ENCODE peak calls at places on chromosomes 1 and 21, in six cellular contexts. One of them, this sample, is unnamed.

GRCh38 chr1:6221210-6221784 is 14.5 kb downstream of the ICMT start:
- DNase-seq in tibial artery: no peak
- DNase-seq in T-helper 2 cell: no peak
- DNase-seq in fibroblast of mammary gland: no peak
- DNase-seq in GM12891: no peak
- DNase-seq in stimulated activated CD8-positive, alpha-beta memory T cell treated with anti-CD3 and anti-CD28 coated beads, Interleukin-7, amount 100 ng/mL, for 1 hour: no peak
- DNase-seq in this sample: no peak

GRCh38 chr1:94025383-94026340 is 95.3 kb downstream of the ABCA4 start:
- DNase-seq in tibial artery: no peak
- DNase-seq in T-helper 2 cell: no peak
- DNase-seq in fibroblast of mammary gland: peak; percentile 78
- DNase-seq in GM12891: no peak
- DNase-seq in stimulated activated CD8-positive, alpha-beta memory T cell treated with anti-CD3 and anti-CD28 coated beads, Interleukin-7, amount 100 ng/mL, for 1 hour: no peak
- DNase-seq in this sample: no peak

GRCh38 chr1:186738896-186739295 is 58.7 kb upstream of the PTGS2 start:
- DNase-seq in tibial artery: no peak
- DNase-seq in T-helper 2 cell: no peak
- DNase-seq in fibroblast of mammary gland: no peak
- DNase-seq in GM12891: no peak
- DNase-seq in stimulated activated CD8-positive, alpha-beta memory T cell treated with anti-CD3 and anti-CD28 coated beads, Interleukin-7, amount 100 ng/mL, for 1 hour: no peak
- DNase-seq in this sample: no peak

GRCh38 chr1:234601217-234602017 is 8.6 kb downstream of the IRF2BP2 start:
- DNase-seq in tibial artery: no peak
- DNase-seq in T-helper 2 cell: peak; percentile 32
- DNase-seq in fibroblast of mammary gland: peak; percentile 77
- DNase-seq in GM12891: no peak
- DNase-seq in stimulated activated CD8-positive, alpha-beta memory T cell treated with anti-CD3 and anti-CD28 coated beads, Interleukin-7, amount 100 ng/mL, for 1 hour: no peak
- DNase-seq in this sample: peak; percentile 10

GRCh38 chr1:218847966-218848365 is 325.7 kb upstream of the LYPLAL1 start:
- DNase-seq in tibial artery: no peak
- DNase-seq in T-helper 2 cell: no peak
- DNase-seq in fibroblast of mammary gland: peak; percentile 16
- DNase-seq in GM12891: no peak
- DNase-seq in stimulated activated CD8-positive, alpha-beta memory T cell treated with anti-CD3 and anti-CD28 coated beads, Interleukin-7, amount 100 ng/mL, for 1 hour: no peak
- DNase-seq in this sample: no peak

GRCh38 chr1:40122865-40123264 is 25.8 kb upstream of the PPT1 start:
- DNase-seq in tibial artery: no peak
- DNase-seq in T-helper 2 cell: no peak
- DNase-seq in fibroblast of mammary gland: no peak
- DNase-seq in GM12891: no peak
- DNase-seq in stimulated activated CD8-positive, alpha-beta memory T cell treated with anti-CD3 and anti-CD28 coated beads, Interleukin-7, amount 100 ng/mL, for 1 hour: no peak
- DNase-seq in this sample: no peak

GRCh38 chr1:112092656-112093371 is 103.3 kb upstream of the KCND3 start:
- DNase-seq in tibial artery: no peak
- DNase-seq in T-helper 2 cell: no peak
- DNase-seq in fibroblast of mammary gland: no peak
- DNase-seq in GM12891: no peak
- DNase-seq in stimulated activated CD8-positive, alpha-beta memory T cell treated with anti-CD3 and anti-CD28 coated beads, Interleukin-7, amount 100 ng/mL, for 1 hour: no peak
- DNase-seq in this sample: no peak

GRCh38 chr1:245869847-245870246 is 637.2 kb downstream of the SMYD3 start:
- DNase-seq in tibial artery: no peak
- DNase-seq in T-helper 2 cell: no peak
- DNase-seq in fibroblast of mammary gland: no peak
- DNase-seq in GM12891: no peak
- DNase-seq in stimulated activated CD8-positive, alpha-beta memory T cell treated with anti-CD3 and anti-CD28 coated beads, Interleukin-7, amount 100 ng/mL, for 1 hour: no peak
- DNase-seq in this sample: no peak

GRCh38 chr1:91234181-91234580 is 170.5 kb downstream of the HFM1 start:
- DNase-seq in tibial artery: no peak
- DNase-seq in T-helper 2 cell: no peak
- DNase-seq in fibroblast of mammary gland: no peak
- DNase-seq in GM12891: no peak
- DNase-seq in stimulated activated CD8-positive, alpha-beta memory T cell treated with anti-CD3 and anti-CD28 coated beads, Interleukin-7, amount 100 ng/mL, for 1 hour: no peak
- DNase-seq in this sample: no peak

GRCh38 chr1:212514056-212514614 is 81.4 kb downstream of the NENF start:
- DNase-seq in tibial artery: peak; percentile 72
- DNase-seq in T-helper 2 cell: no peak
- DNase-seq in fibroblast of mammary gland: peak; percentile 16
- DNase-seq in GM12891: no peak
- DNase-seq in stimulated activated CD8-positive, alpha-beta memory T cell treated with anti-CD3 and anti-CD28 coated beads, Interleukin-7, amount 100 ng/mL, for 1 hour: no peak
- DNase-seq in this sample: no peak

GRCh38 chr21:16773206-16773605 is 739.6 kb upstream of the CXADR start:
- DNase-seq in tibial artery: no peak
- DNase-seq in T-helper 2 cell: no peak
- DNase-seq in fibroblast of mammary gland: no peak
- DNase-seq in GM12891: no peak
- DNase-seq in stimulated activated CD8-positive, alpha-beta memory T cell treated with anti-CD3 and anti-CD28 coated beads, Interleukin-7, amount 100 ng/mL, for 1 hour: no peak
- DNase-seq in this sample: no peak

GRCh38 chr1:2830761-2831425 is 29.4 kb upstream of the TTC34 start:
- DNase-seq in tibial artery: no peak
- DNase-seq in T-helper 2 cell: no peak
- DNase-seq in fibroblast of mammary gland: no peak
- DNase-seq in GM12891: no peak
- DNase-seq in stimulated activated CD8-positive, alpha-beta memory T cell treated with anti-CD3 and anti-CD28 coated beads, Interleukin-7, amount 100 ng/mL, for 1 hour: no peak
- DNase-seq in this sample: no peak

GRCh38 chr1:201359031-201359872 is 18.2 kb downstream of the TNNT2 start:
- DNase-seq in tibial artery: no peak
- DNase-seq in T-helper 2 cell: no peak
- DNase-seq in fibroblast of mammary gland: no peak
- DNase-seq in GM12891: no peak
- DNase-seq in stimulated activated CD8-positive, alpha-beta memory T cell treated with anti-CD3 and anti-CD28 coated beads, Interleukin-7, amount 100 ng/mL, for 1 hour: no peak
- DNase-seq in this sample: no peak

GRCh38 chr1:12488666-12489354 is 129.2 kb downstream of the DHRS3 start:
- DNase-seq in tibial artery: no peak
- DNase-seq in T-helper 2 cell: no peak
- DNase-seq in fibroblast of mammary gland: no peak
- DNase-seq in GM12891: no peak
- DNase-seq in stimulated activated CD8-positive, alpha-beta memory T cell treated with anti-CD3 and anti-CD28 coated beads, Interleukin-7, amount 100 ng/mL, for 1 hour: no peak
- DNase-seq in this sample: no peak

GRCh38 chr1:112744019-112744578 is 29.0 kb upstream of the PPM1J start:
- DNase-seq in tibial artery: no peak
- DNase-seq in T-helper 2 cell: no peak
- DNase-seq in fibroblast of mammary gland: peak; percentile 56
- DNase-seq in GM12891: no peak
- DNase-seq in stimulated activated CD8-positive, alpha-beta memory T cell treated with anti-CD3 and anti-CD28 coated beads, Interleukin-7, amount 100 ng/mL, for 1 hour: no peak
- DNase-seq in this sample: no peak

GRCh38 chr1:149848340-149848771 is 51.0 kb upstream of the BOLA1 start:
- DNase-seq in tibial artery: no peak
- DNase-seq in T-helper 2 cell: no peak
- DNase-seq in fibroblast of mammary gland: peak; percentile 3
- DNase-seq in GM12891: no peak
- DNase-seq in stimulated activated CD8-positive, alpha-beta memory T cell treated with anti-CD3 and anti-CD28 coated beads, Interleukin-7, amount 100 ng/mL, for 1 hour: no peak
- DNase-seq in this sample: no peak

GRCh38 chr1:231016966-231017365 is 23.1 kb downstream of the FAM89A start:
- DNase-seq in tibial artery: no peak
- DNase-seq in T-helper 2 cell: no peak
- DNase-seq in fibroblast of mammary gland: no peak
- DNase-seq in GM12891: no peak
- DNase-seq in stimulated activated CD8-positive, alpha-beta memory T cell treated with anti-CD3 and anti-CD28 coated beads, Interleukin-7, amount 100 ng/mL, for 1 hour: no peak
- DNase-seq in this sample: no peak

GRCh38 chr1:2255420-2256369 is 27.6 kb downstream of the SKI start:
- DNase-seq in tibial artery: no peak
- DNase-seq in T-helper 2 cell: peak; percentile 77
- DNase-seq in fibroblast of mammary gland: peak; percentile 84
- DNase-seq in GM12891: no peak
- DNase-seq in stimulated activated CD8-positive, alpha-beta memory T cell treated with anti-CD3 and anti-CD28 coated beads, Interleukin-7, amount 100 ng/mL, for 1 hour: peak; percentile 56
- DNase-seq in this sample: peak; percentile 89

GRCh38 chr1:21814241-21814918 is 2.3 kb downstream of the LDLRAD2 start:
- DNase-seq in tibial artery: no peak
- DNase-seq in T-helper 2 cell: no peak
- DNase-seq in fibroblast of mammary gland: no peak
- DNase-seq in GM12891: peak; percentile 85
- DNase-seq in stimulated activated CD8-positive, alpha-beta memory T cell treated with anti-CD3 and anti-CD28 coated beads, Interleukin-7, amount 100 ng/mL, for 1 hour: no peak
- DNase-seq in this sample: no peak

GRCh38 chr1:94385354-94385947 is 32.7 kb upstream of the ABCD3 start:
- DNase-seq in tibial artery: no peak
- DNase-seq in T-helper 2 cell: no peak
- DNase-seq in fibroblast of mammary gland: no peak
- DNase-seq in GM12891: no peak
- DNase-seq in stimulated activated CD8-positive, alpha-beta memory T cell treated with anti-CD3 and anti-CD28 coated beads, Interleukin-7, amount 100 ng/mL, for 1 hour: no peak
- DNase-seq in this sample: no peak

GRCh38 chr1:228216371-228217320 is 8.8 kb downstream of the OBSCN start:
- DNase-seq in tibial artery: peak; percentile 60
- DNase-seq in T-helper 2 cell: no peak
- DNase-seq in fibroblast of mammary gland: no peak
- DNase-seq in GM12891: no peak
- DNase-seq in stimulated activated CD8-positive, alpha-beta memory T cell treated with anti-CD3 and anti-CD28 coated beads, Interleukin-7, amount 100 ng/mL, for 1 hour: no peak
- DNase-seq in this sample: no peak

GRCh38 chr1:19710825-19711611 is 46.3 kb downstream of the HTR6 start:
- DNase-seq in tibial artery: no peak
- DNase-seq in T-helper 2 cell: no peak
- DNase-seq in fibroblast of mammary gland: no peak
- DNase-seq in GM12891: no peak
- DNase-seq in stimulated activated CD8-positive, alpha-beta memory T cell treated with anti-CD3 and anti-CD28 coated beads, Interleukin-7, amount 100 ng/mL, for 1 hour: no peak
- DNase-seq in this sample: no peak

GRCh38 chr1:183633676-183634343 is 1.8 kb downstream of the ARPC5 start:
- DNase-seq in tibial artery: no peak
- DNase-seq in T-helper 2 cell: peak; percentile 12
- DNase-seq in fibroblast of mammary gland: peak; percentile 84
- DNase-seq in GM12891: no peak
- DNase-seq in stimulated activated CD8-positive, alpha-beta memory T cell treated with anti-CD3 and anti-CD28 coated beads, Interleukin-7, amount 100 ng/mL, for 1 hour: no peak
- DNase-seq in this sample: no peak

GRCh38 chr1:171245458-171246064 is 2.7 kb upstream of the FMO1 start:
- DNase-seq in tibial artery: no peak
- DNase-seq in T-helper 2 cell: no peak
- DNase-seq in fibroblast of mammary gland: peak; percentile 56
- DNase-seq in GM12891: peak; percentile 21
- DNase-seq in stimulated activated CD8-positive, alpha-beta memory T cell treated with anti-CD3 and anti-CD28 coated beads, Interleukin-7, amount 100 ng/mL, for 1 hour: no peak
- DNase-seq in this sample: no peak

GRCh38 chr1:1225238-1225845 is 6.5 kb downstream of the SDF4 start:
- DNase-seq in tibial artery: no peak
- DNase-seq in T-helper 2 cell: no peak
- DNase-seq in fibroblast of mammary gland: no peak
- DNase-seq in GM12891: no peak
- DNase-seq in stimulated activated CD8-positive, alpha-beta memory T cell treated with anti-CD3 and anti-CD28 coated beads, Interleukin-7, amount 100 ng/mL, for 1 hour: no peak
- DNase-seq in this sample: no peak

GRCh38 chr1:201885531-201886075 is 3.1 kb upstream of the SHISA4 start:
- DNase-seq in tibial artery: peak; percentile 58
- DNase-seq in T-helper 2 cell: no peak
- DNase-seq in fibroblast of mammary gland: peak; percentile 63
- DNase-seq in GM12891: no peak
- DNase-seq in stimulated activated CD8-positive, alpha-beta memory T cell treated with anti-CD3 and anti-CD28 coated beads, Interleukin-7, amount 100 ng/mL, for 1 hour: no peak
- DNase-seq in this sample: no peak

GRCh38 chr1:93678966-93679480 is 2.6 kb downstream of the BCAR3 start:
- DNase-seq in tibial artery: no peak
- DNase-seq in T-helper 2 cell: no peak
- DNase-seq in fibroblast of mammary gland: no peak
- DNase-seq in GM12891: no peak
- DNase-seq in stimulated activated CD8-positive, alpha-beta memory T cell treated with anti-CD3 and anti-CD28 coated beads, Interleukin-7, amount 100 ng/mL, for 1 hour: no peak
- DNase-seq in this sample: no peak

GRCh38 chr1:245079021-245079609 is 75.7 kb upstream of the KIF26B start:
- DNase-seq in tibial artery: no peak
- DNase-seq in T-helper 2 cell: no peak
- DNase-seq in fibroblast of mammary gland: peak; percentile 79
- DNase-seq in GM12891: no peak
- DNase-seq in stimulated activated CD8-positive, alpha-beta memory T cell treated with anti-CD3 and anti-CD28 coated beads, Interleukin-7, amount 100 ng/mL, for 1 hour: no peak
- DNase-seq in this sample: no peak

GRCh38 chr21:44024895-44025353 is 12.8 kb downstream of the TRAPPC10 start:
- DNase-seq in tibial artery: peak; percentile 78
- DNase-seq in T-helper 2 cell: no peak
- DNase-seq in fibroblast of mammary gland: peak; percentile 76
- DNase-seq in GM12891: no peak
- DNase-seq in stimulated activated CD8-positive, alpha-beta memory T cell treated with anti-CD3 and anti-CD28 coated beads, Interleukin-7, amount 100 ng/mL, for 1 hour: no peak
- DNase-seq in this sample: no peak

GRCh38 chr21:44653656-44654575 is 543 bp downstream of the KRTAP12-4 start:
- DNase-seq in tibial artery: no peak
- DNase-seq in T-helper 2 cell: peak; percentile 58
- DNase-seq in fibroblast of mammary gland: no peak
- DNase-seq in GM12891: no peak
- DNase-seq in stimulated activated CD8-positive, alpha-beta memory T cell treated with anti-CD3 and anti-CD28 coated beads, Interleukin-7, amount 100 ng/mL, for 1 hour: no peak
- DNase-seq in this sample: peak; percentile 73

GRCh38 chr1:14369526-14370213 is 228.8 kb upstream of the KAZN start:
- DNase-seq in tibial artery: no peak
- DNase-seq in T-helper 2 cell: no peak
- DNase-seq in fibroblast of mammary gland: peak; percentile 20
- DNase-seq in GM12891: no peak
- DNase-seq in stimulated activated CD8-positive, alpha-beta memory T cell treated with anti-CD3 and anti-CD28 coated beads, Interleukin-7, amount 100 ng/mL, for 1 hour: no peak
- DNase-seq in this sample: no peak

GRCh38 chr1:121558514-121558913 is 373.7 kb downstream of the SRGAP2C start:
- DNase-seq in tibial artery: no peak
- DNase-seq in T-helper 2 cell: no peak
- DNase-seq in fibroblast of mammary gland: peak; percentile 86
- DNase-seq in GM12891: no peak
- DNase-seq in stimulated activated CD8-positive, alpha-beta memory T cell treated with anti-CD3 and anti-CD28 coated beads, Interleukin-7, amount 100 ng/mL, for 1 hour: no peak
- DNase-seq in this sample: no peak

GRCh38 chr1:178633068-178633467 is 92.0 kb upstream of the RALGPS2 start:
- DNase-seq in tibial artery: no peak
- DNase-seq in T-helper 2 cell: no peak
- DNase-seq in fibroblast of mammary gland: peak; percentile 85
- DNase-seq in GM12891: no peak
- DNase-seq in stimulated activated CD8-positive, alpha-beta memory T cell treated with anti-CD3 and anti-CD28 coated beads, Interleukin-7, amount 100 ng/mL, for 1 hour: no peak
- DNase-seq in this sample: no peak

GRCh38 chr21:28587748-28588147 is 404.9 kb downstream of the LTN1 start:
- DNase-seq in tibial artery: no peak
- DNase-seq in T-helper 2 cell: no peak
- DNase-seq in fibroblast of mammary gland: peak; percentile 32
- DNase-seq in GM12891: no peak
- DNase-seq in stimulated activated CD8-positive, alpha-beta memory T cell treated with anti-CD3 and anti-CD28 coated beads, Interleukin-7, amount 100 ng/mL, for 1 hour: no peak
- DNase-seq in this sample: no peak

GRCh38 chr1:110337704-110338199 is 1.4 kb upstream of the RBM15 start:
- DNase-seq in tibial artery: peak; percentile 73
- DNase-seq in T-helper 2 cell: peak; percentile 18
- DNase-seq in fibroblast of mammary gland: no peak
- DNase-seq in GM12891: peak; percentile 22
- DNase-seq in stimulated activated CD8-positive, alpha-beta memory T cell treated with anti-CD3 and anti-CD28 coated beads, Interleukin-7, amount 100 ng/mL, for 1 hour: no peak
- DNase-seq in this sample: peak; percentile 12

GRCh38 chr1:90402893-90403849 is 313.9 kb downstream of the BARHL2 start:
- DNase-seq in tibial artery: no peak
- DNase-seq in T-helper 2 cell: no peak
- DNase-seq in fibroblast of mammary gland: peak; percentile 94
- DNase-seq in GM12891: no peak
- DNase-seq in stimulated activated CD8-positive, alpha-beta memory T cell treated with anti-CD3 and anti-CD28 coated beads, Interleukin-7, amount 100 ng/mL, for 1 hour: no peak
- DNase-seq in this sample: no peak

GRCh38 chr1:110463695-110464094 is 12.7 kb downstream of the PROK1 start:
- DNase-seq in tibial artery: no peak
- DNase-seq in T-helper 2 cell: no peak
- DNase-seq in fibroblast of mammary gland: peak; percentile 56
- DNase-seq in GM12891: no peak
- DNase-seq in stimulated activated CD8-positive, alpha-beta memory T cell treated with anti-CD3 and anti-CD28 coated beads, Interleukin-7, amount 100 ng/mL, for 1 hour: no peak
- DNase-seq in this sample: no peak

GRCh38 chr1:223617671-223618070 is 47.8 kb downstream of the CAPN8 start:
- DNase-seq in tibial artery: peak; percentile 45
- DNase-seq in T-helper 2 cell: no peak
- DNase-seq in fibroblast of mammary gland: no peak
- DNase-seq in GM12891: no peak
- DNase-seq in stimulated activated CD8-positive, alpha-beta memory T cell treated with anti-CD3 and anti-CD28 coated beads, Interleukin-7, amount 100 ng/mL, for 1 hour: no peak
- DNase-seq in this sample: no peak

This sample was measured in T-cell.